ENCODE peak calls at places on chromosomes 5 and 9, in five cellular contexts. B is stimulated activated CD4-positive, alpha-beta T cell treated with anti-CD3 and anti-CD28 coated beads, Interleukin-4, amount 100 ng/mL, for 4 hours; Q is stimulated activated effector memory CD8-positive, alpha-beta T cell treated with anti-CD3 and anti-CD28 coated beads, Interleukin-12 subunit alpha, Interleukin-12 subunit beta, amount 100 ng/mL, for 72 hours; U is activated T-cell treated with anti-CD3 and anti-CD28 coated beads for 1 hour; H is effector CD4-positive, alpha-beta T cell. O is an unnamed sample.

GRCh38 chr9:114276908-114277821 is 45.7 kb upstream of the ORM1 start:
- DNase-seq in Q (no peak), H (no peak), U (no peak), B (no peak), O (peak; percentile 37)

GRCh38 chr5:137236266-137236665 is 262.9 kb downstream of the SPOCK1 start:
- DNase-seq in H (no peak), U (no peak), Q (no peak), B (no peak), O (no peak)

GRCh38 chr9:120583958-120584369 is 4.0 kb upstream of the CDK5RAP2 start:
- DNase-seq in Q (no peak), U (no peak), H (peak; percentile 6), B (no peak), O (no peak)

GRCh38 chr5:56164371-56164770 is 68.8 kb downstream of the ANKRD55 start:
- DNase-seq in B (no peak), H (no peak), Q (no peak), U (no peak), O (no peak)

GRCh38 chr5:175746851-175747250 is 89.0 kb downstream of the HRH2 start:
- DNase-seq in U (no peak), B (no peak), Q (no peak), H (no peak), O (no peak)

GRCh38 chr9:104986096-104986495 is 58.1 kb upstream of the ABCA1 start:
- DNase-seq in H (no peak), Q (no peak), U (no peak), B (no peak), O (no peak)

GRCh38 chr9:134381671-134382505 is 55.6 kb downstream of the RXRA start:
- DNase-seq in B (no peak), U (no peak), H (peak; percentile 32), Q (peak; percentile 72), O (no peak)

GRCh38 chr9:34995288-34996060 is 5.9 kb downstream of the DNAJB5 start:
- DNase-seq in H (no peak), Q (no peak), U (no peak), B (no peak), O (no peak)

GRCh38 chr5:168943999-168944398 is 356.9 kb downstream of the SLIT3 start:
- DNase-seq in U (no peak), H (no peak), Q (no peak), B (no peak), O (no peak)

GRCh38 chr9:134768332-134769083 is 112.1 kb upstream of the FCN2 start:
- DNase-seq in H (no peak), B (no peak), Q (no peak), U (no peak), O (no peak)

GRCh38 chr5:173764321-173765029 is 123.7 kb upstream of the CPEB4 start:
- DNase-seq in B (no peak), Q (no peak), H (no peak), U (no peak), O (no peak)

GRCh38 chr5:141814064-141814982 is 63.9 kb downstream of the PCDH1 start:
- DNase-seq in H (no peak), U (peak; percentile 38), B (peak; percentile 6), Q (peak; percentile 75), O (peak; percentile 95)

GRCh38 chr5:79025054-79025465 is 40.0 kb upstream of the ARSB start:
- DNase-seq in U (peak; percentile 30), Q (peak; percentile 59), H (peak; percentile 26), B (peak; percentile 8), O (peak; percentile 31)

GRCh38 chr5:159405611-159406031 is 75.3 kb upstream of the IL12B start:
- DNase-seq in Q (peak; percentile 40), H (no peak), U (no peak), B (no peak), O (no peak)

GRCh38 chr5:73199671-73200070 is 26.7 kb downstream of the TMEM174 start:
- DNase-seq in Q (no peak), H (no peak), U (no peak), B (no peak), O (peak; percentile 33)

GRCh38 chr5:147507480-147508126 is 2.3 kb downstream of the DPYSL3 start:
- DNase-seq in B (no peak), Q (no peak), H (no peak), U (no peak), O (no peak)

GRCh38 chr9:114002986-114003740 is 74.9 kb downstream of the AMBP start:
- DNase-seq in H (no peak), Q (peak; percentile 26), B (no peak), U (no peak), O (peak; percentile 39)

GRCh38 chr9:94269264-94269663 is 10.2 kb downstream of the ZNF169 start:
- DNase-seq in B (no peak), U (no peak), H (no peak), Q (no peak), O (no peak)

GRCh38 chr9:136374183-136374575 is 710 bp upstream of the CARD9 start:
- DNase-seq in U (no peak), H (no peak), Q (no peak), B (no peak), O (no peak)

GRCh38 chr5:119343766-119344165 is 12.1 kb upstream of the TNFAIP8 start:
- DNase-seq in B (peak; percentile 71), U (no peak), Q (peak; percentile 81), H (no peak), O (no peak)